ENCODE peak calls at places on chromosome 10, in eight cellular contexts. V is PC-3, L is cardiac muscle cell, J is epithelial cell of proximal tubule, A is gastrocnemius medialis, N is tibial artery, G is IMR-90, E is uterus. Q is an unnamed sample.
A peak's percentile ranks its signal among the peaks of the same experiment; 100 is the strongest.

GRCh38 chr10:44864637-44865288 is 46.4 kb upstream of the TMEM72 start:
- DNase-seq in V (peak; percentile 95), L (peak; percentile 91), J (peak; percentile 13), A (peak; percentile 78), N (peak; percentile 91), G (peak; percentile 75), E (peak; percentile 92), Q (peak; percentile 91)

GRCh38 chr10:42367532-42368230 is 270.7 kb downstream of the ZNF33B start:
- DNase-seq in V (peak; percentile 98), L (no peak), J (peak; percentile 40), A (peak; percentile 60), N (peak; percentile 85), G (peak; percentile 16), E (peak; percentile 55), Q (peak; percentile 84)

GRCh38 chr10:70931168-70931805 is 42.9 kb upstream of the PCBD1 start:
- DNase-seq in V (peak; percentile 94), L (no peak), J (peak; percentile 66), A (no peak), N (no peak), G (peak; percentile 37), E (peak; percentile 38), Q (no peak)

GRCh38 chr10:132981173-132981555 is 38.8 kb upstream of the CFAP46 start:
- DNase-seq in V (no peak), L (no peak), J (no peak), A (no peak), N (no peak), G (no peak), E (no peak), Q (peak; percentile 45)

GRCh38 chr10:76558996-76559888 is 1078.4 kb downstream of the KCNMA1 start:
- DNase-seq in V (peak; percentile 64), L (no peak), J (peak; percentile 20), A (no peak), N (no peak), G (peak; percentile 70), E (no peak), Q (no peak)

GRCh38 chr10:71086439-71087080 is 125.8 kb upstream of the UNC5B start:
- DNase-seq in V (peak; percentile 22), L (no peak), J (no peak), A (no peak), N (no peak), G (no peak), E (no peak), Q (no peak)

GRCh38 chr10:79491171-79491835 is 21.0 kb upstream of the EIF5AL1 start:
- DNase-seq in V (peak; percentile 80), L (no peak), J (no peak), A (no peak), N (no peak), G (no peak), E (no peak), Q (no peak)

GRCh38 chr10:55668326-55668922 is 692.6 kb downstream of the ZWINT start:
- DNase-seq in V (peak; percentile 76), L (peak; percentile 35), J (no peak), A (no peak), N (no peak), G (no peak), E (no peak), Q (no peak)

GRCh38 chr10:44965651-44966097 is 6.1 kb downstream of the RASSF4 start:
- DNase-seq in V (no peak), L (peak; percentile 73), J (no peak), A (peak; percentile 83), N (no peak), G (no peak), E (no peak), Q (no peak)

GRCh38 chr10:47374611-47375536 is 9.2 kb downstream of the ZNF488 start:
- DNase-seq in V (no peak), L (no peak), J (no peak), A (no peak), N (peak; percentile 41), G (peak; percentile 62), E (no peak), Q (no peak)

GRCh38 chr10:71243756-71244637 is 31.6 kb downstream of the UNC5B start:
- DNase-seq in V (peak; percentile 29), L (no peak), J (no peak), A (no peak), N (no peak), G (peak; percentile 28), E (no peak), Q (peak; percentile 36)

GRCh38 chr10:103652599-103653281 is 159.2 kb downstream of the NEURL1 start:
- DNase-seq in V (no peak), L (no peak), J (no peak), A (peak; percentile 93), N (peak; percentile 82), G (no peak), E (no peak), Q (no peak)

GRCh38 chr10:11871470-11871869 is 48.3 kb downstream of the PROSER2 start:
- DNase-seq in V (no peak), L (peak; percentile 76), J (no peak), A (no peak), N (no peak), G (peak; percentile 12), E (no peak), Q (no peak)

GRCh38 chr10:43998021-43998809 is 349.5 kb upstream of the ZNF32 start:
- DNase-seq in V (no peak), L (peak; percentile 67), J (no peak), A (no peak), N (no peak), G (peak; percentile 10), E (no peak), Q (no peak)

GRCh38 chr10:1411956-1412355 is 325.4 kb downstream of the ADARB2 start:
- DNase-seq in V (no peak), L (no peak), J (no peak), A (no peak), N (no peak), G (no peak), E (no peak), Q (no peak)

GRCh38 chr10:101536800-101537199 is 51.3 kb downstream of the POLL start:
- DNase-seq in V (peak; percentile 53), L (peak; percentile 47), J (no peak), A (no peak), N (no peak), G (peak; percentile 27), E (no peak), Q (no peak)

GRCh38 chr10:13587367-13587766 is 602 bp downstream of the PRPF18 start:
- DNase-seq in V (no peak), L (peak; percentile 3), J (no peak), A (peak; percentile 15), N (no peak), G (no peak), E (no peak), Q (no peak)

GRCh38 chr10:102424145-102424544 is 3.5 kb downstream of the FBXL15 start:
- DNase-seq in V (no peak), L (no peak), J (no peak), A (no peak), N (no peak), G (no peak), E (no peak), Q (no peak)

GRCh38 chr10:75772153-75772887 is 340.9 kb downstream of the LRMDA start:
- DNase-seq in V (peak; percentile 68), L (no peak), J (no peak), A (no peak), N (no peak), G (no peak), E (no peak), Q (no peak)

GRCh38 chr10:67837519-67838314 is at the start of gene DNAJC12:
- DNase-seq in V (peak; percentile 78), L (peak; percentile 54), J (no peak), A (no peak), N (no peak), G (peak; percentile 82), E (peak; percentile 32), Q (no peak)

GRCh38 chr10:25694976-25695375 is 239.1 kb upstream of the MYO3A start:
- DNase-seq in V (no peak), L (no peak), J (no peak), A (no peak), N (no peak), G (no peak), E (no peak), Q (no peak)

GRCh38 chr10:119348106-119348505 is 140.7 kb downstream of the GRK5 start:
- DNase-seq in V (no peak), L (no peak), J (no peak), A (no peak), N (no peak), G (no peak), E (no peak), Q (no peak)

GRCh38 chr10:119349937-119350513 is 142.7 kb downstream of the GRK5 start:
- DNase-seq in V (no peak), L (no peak), J (no peak), A (no peak), N (no peak), G (no peak), E (no peak), Q (no peak)

GRCh38 chr10:119349341-119349740 is 142.0 kb downstream of the GRK5 start:
- DNase-seq in V (no peak), L (no peak), J (no peak), A (no peak), N (no peak), G (no peak), E (peak; percentile 19), Q (no peak)

GRCh38 chr10:119347181-119347974 is 140.0 kb downstream of the GRK5 start:
- DNase-seq in V (no peak), L (no peak), J (no peak), A (no peak), N (no peak), G (no peak), E (no peak), Q (no peak)

GRCh38 chr10:119348516-119349240 is 141.3 kb downstream of the GRK5 start:
- DNase-seq in V (no peak), L (no peak), J (no peak), A (peak; percentile 26), N (no peak), G (peak; percentile 54), E (peak; percentile 58), Q (no peak)
- TF ChIP-seq CTCF in V (no peak), L (peak; percentile 40), J (no peak), A (no peak), N (no peak), G (peak; percentile 17), E (peak; percentile 5), Q (no peak)

GRCh38 chr10:3563298-3563697 is 221.7 kb downstream of the KLF6 start:
- DNase-seq in V (no peak), L (no peak), J (no peak), A (no peak), N (no peak), G (no peak), E (no peak), Q (no peak)
- TF ChIP-seq CTCF in V (no peak), L (no peak), J (no peak), A (no peak), N (no peak), G (no peak), E (no peak), Q (no peak)

DNA sequence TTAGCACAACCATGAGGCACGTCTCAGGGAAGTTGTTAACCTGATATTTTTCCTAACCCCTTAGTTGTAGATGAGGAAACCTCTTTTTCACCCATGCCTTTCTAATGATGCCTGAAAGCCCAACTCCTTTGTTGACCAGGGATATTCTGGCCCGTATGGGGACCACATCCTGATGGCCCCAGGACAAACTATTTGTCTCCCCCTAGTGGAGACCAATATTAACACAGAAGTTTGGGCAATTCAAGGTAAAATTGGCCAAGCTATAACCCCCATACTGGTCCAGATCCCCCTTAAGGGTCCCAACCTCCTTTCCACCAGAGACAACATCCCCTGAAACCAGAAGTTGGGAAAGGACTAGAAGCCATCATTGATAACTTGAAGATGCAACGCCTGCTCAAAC is 893.3 kb downstream of the SORCS1 start:
- DNase-seq in V (no peak), L (no peak), J (no peak), A (no peak), N (no peak), G (no peak), E (no peak), Q (no peak)
- TF ChIP-seq CTCF in V (peak; percentile 53), L (no peak), J (peak; percentile 23), A (no peak), N (no peak), G (no peak), E (no peak), Q (no peak)

GRCh38 chr10:69757553-69758309 is 44.0 kb upstream of the COL13A1 start:
- DNase-seq in V (peak; percentile 47), L (peak; percentile 71), J (no peak), A (no peak), N (peak; percentile 57), G (peak; percentile 41), E (no peak), Q (no peak)
- TF ChIP-seq CTCF in V (no peak), L (no peak), J (no peak), A (no peak), N (no peak), G (no peak), E (no peak), Q (no peak)

Q was measured in lower lobe of right lung.